ENCODE peak calls at places on chromosomes 5 and 9, in eight cellular contexts. P, Q, X, C, S, V, O and L are unnamed samples.

GRCh38 chr5:68680376-68680775 is 413.4 kb upstream of the SLC30A5 start:
- DNase-seq in P (no peak), Q (no peak), X (no peak), C (no peak), S (no peak), V (no peak), O (no peak), L (no peak)

GRCh38 chr9:93028448-93029006 is 30.0 kb upstream of the SUSD3 start:
- DNase-seq in P (peak; percentile 80), Q (no peak), X (no peak), C (no peak), S (no peak), V (peak; percentile 87), O (no peak), L (peak; percentile 95)

GRCh38 chr5:148523139-148523538 is 131.2 kb downstream of the HTR4 start:
- DNase-seq in P (no peak), Q (peak; percentile 63), X (peak; percentile 20), C (no peak), S (no peak), V (no peak), O (no peak), L (no peak)

GRCh38 chr5:160240350-160240749 is 11.0 kb downstream of the FABP6 start:
- DNase-seq in P (no peak), Q (no peak), X (no peak), C (no peak), S (no peak), V (no peak), O (no peak), L (no peak)

GRCh38 chr5:60287174-60287771 is 393.7 kb upstream of the PDE4D start:
- DNase-seq in P (peak; percentile 51), Q (peak; percentile 90), X (peak; percentile 91), C (peak; percentile 46), S (peak; percentile 69), V (no peak), O (peak; percentile 46), L (no peak)

GRCh38 chr9:27183701-27184100 is 74.7 kb downstream of the TEK start:
- DNase-seq in P (no peak), Q (no peak), X (no peak), C (peak; percentile 31), S (no peak), V (no peak), O (no peak), L (no peak)

GRCh38 chr5:116825486-116825885 is 250.9 kb upstream of the SEMA6A start:
- DNase-seq in P (no peak), Q (no peak), X (no peak), C (no peak), S (no peak), V (no peak), O (no peak), L (no peak)

GRCh38 chr5:68418230-68418629 is 202.7 kb downstream of the PIK3R1 start:
- DNase-seq in P (no peak), Q (no peak), X (no peak), C (no peak), S (no peak), V (no peak), O (no peak), L (no peak)

GRCh38 chr9:127523312-127523851 is 72.1 kb downstream of the LRSAM1 start:
- DNase-seq in P (no peak), Q (peak; percentile 84), X (no peak), C (no peak), S (no peak), V (no peak), O (peak; percentile 68), L (peak; percentile 57)

GRCh38 chr9:35935261-35935660 is 22.7 kb downstream of the OR2S2 start:
- DNase-seq in P (no peak), Q (no peak), X (no peak), C (no peak), S (no peak), V (no peak), O (no peak), L (no peak)

GRCh38 chr5:123785160-123786001 is 273.4 kb downstream of the CSNK1G3 start:
- DNase-seq in P (no peak), Q (no peak), X (peak; percentile 5), C (no peak), S (no peak), V (no peak), O (peak; percentile 27), L (no peak)

GRCh38 chr5:113170707-113171106 is 194.1 kb downstream of the DCP2 start:
- DNase-seq in P (no peak), Q (peak; percentile 25), X (no peak), C (no peak), S (no peak), V (no peak), O (no peak), L (no peak)

GRCh38 chr5:148443998-148444397 is 60.2 kb downstream of the FBXO38 start:
- DNase-seq in P (peak; percentile 12), Q (peak; percentile 79), X (peak; percentile 76), C (peak; percentile 39), S (peak; percentile 55), V (peak; percentile 43), O (peak; percentile 52), L (peak; percentile 45)

GRCh38 chr5:130061746-130062145 is 157.5 kb downstream of the CHSY3 start:
- DNase-seq in P (no peak), Q (no peak), X (no peak), C (no peak), S (no peak), V (no peak), O (no peak), L (no peak)

GRCh38 chr9:87557996-87558395 is 60.3 kb downstream of the DAPK1 start:
- DNase-seq in P (no peak), Q (peak; percentile 18), X (no peak), C (peak; percentile 67), S (no peak), V (no peak), O (peak; percentile 54), L (no peak)

GRCh38 chr9:34204011-34204635 is 25.3 kb downstream of the UBAP1 start:
- DNase-seq in P (no peak), Q (no peak), X (no peak), C (no peak), S (no peak), V (no peak), O (no peak), L (peak; percentile 52)

GRCh38 chr5:172283862-172284274 is 304 bp upstream of the UBTD2 start:
- DNase-seq in P (peak; percentile 29), Q (peak; percentile 94), X (peak; percentile 95), C (peak; percentile 83), S (peak; percentile 82), V (peak; percentile 71), O (peak; percentile 98), L (peak; percentile 71)

GRCh38 chr9:109816490-109816889 is 36.5 kb downstream of the PALM2AKAP2 start:
- DNase-seq in P (no peak), Q (no peak), X (no peak), C (no peak), S (no peak), V (no peak), O (no peak), L (no peak)

GRCh38 chr5:5688925-5689310 is 266.4 kb downstream of the ICE1 start:
- DNase-seq in P (no peak), Q (no peak), X (no peak), C (no peak), S (no peak), V (no peak), O (no peak), L (no peak)

GRCh38 chr5:147167529-147167928 is 67.3 kb upstream of the STK32A start:
- DNase-seq in P (no peak), Q (no peak), X (no peak), C (no peak), S (no peak), V (no peak), O (no peak), L (no peak)

GRCh38 chr9:114666441-114666840 is 8.8 kb upstream of the TEX53 start:
- DNase-seq in P (no peak), Q (no peak), X (no peak), C (no peak), S (no peak), V (no peak), O (no peak), L (no peak)

GRCh38 chr9:91177081-91177480 is 184.6 kb downstream of the AUH start:
- DNase-seq in P (no peak), Q (no peak), X (no peak), C (no peak), S (no peak), V (no peak), O (no peak), L (no peak)

GRCh38 chr5:43802119-43802518 is 199.1 kb downstream of the NNT start:
- DNase-seq in P (no peak), Q (no peak), X (no peak), C (no peak), S (no peak), V (no peak), O (no peak), L (no peak)

GRCh38 chr9:35112257-35113020 is 3.2 kb downstream of the ATOSB start:
- DNase-seq in P (no peak), Q (no peak), X (no peak), C (no peak), S (no peak), V (no peak), O (no peak), L (no peak)

GRCh38 chr5:131810510-131811249 is 13.9 kb upstream of the FNIP1 start:
- DNase-seq in P (no peak), Q (peak; percentile 50), X (peak; percentile 39), C (no peak), S (no peak), V (peak; percentile 18), O (peak; percentile 37), L (peak; percentile 37)

GRCh38 chr9:14315754-14316573 is 2.0 kb upstream of the NFIB start:
- DNase-seq in P (no peak), Q (peak; percentile 82), X (peak; percentile 49), C (no peak), S (peak; percentile 48), V (no peak), O (peak; percentile 58), L (no peak)

GRCh38 chr5:171462928-171463843 is 43.7 kb downstream of the FGF18 start:
- DNase-seq in P (no peak), Q (no peak), X (no peak), C (no peak), S (no peak), V (no peak), O (no peak), L (no peak)

GRCh38 chr5:73311291-73312110 is 137.1 kb downstream of the FOXD1 start:
- DNase-seq in P (no peak), Q (peak; percentile 82), X (peak; percentile 61), C (no peak), S (peak; percentile 32), V (no peak), O (no peak), L (no peak)
- H3K27ac ChIP-seq in P (no peak overlapping the region), Q (no peak overlapping the region), X (no peak overlapping the region), C (no peak overlapping the region), S (no peak overlapping the region), V (no peak overlapping the region), O (peak overlapping the region; percentile 29), L (no peak overlapping the region)

GRCh38 chr9:113488490-113488889 is 25.0 kb downstream of the RGS3 start:
- DNase-seq in P (no peak), Q (peak; percentile 27), X (no peak), C (no peak), S (no peak), V (no peak), O (no peak), L (no peak)
- H3K27ac ChIP-seq in P (no peak overlapping the region), Q (no peak overlapping the region), X (no peak overlapping the region), C (peak overlapping the region; percentile 31), S (no peak overlapping the region), V (no peak overlapping the region), O (no peak overlapping the region), L (no peak overlapping the region)

GRCh38 chr9:85600675-85601263 is 141.0 kb downstream of the AGTPBP1 start:
- DNase-seq in P (no peak), Q (peak; percentile 72), X (no peak), C (no peak), S (no peak), V (no peak), O (peak; percentile 26), L (no peak)
- H3K27ac ChIP-seq in P (no peak overlapping the region), Q (no peak overlapping the region), X (no peak overlapping the region), C (no peak overlapping the region), S (no peak overlapping the region), V (no peak overlapping the region), O (no peak overlapping the region), L (no peak overlapping the region)

GRCh38 chr5:90055831-90056328 is 353.7 kb downstream of the CETN3 start:
- DNase-seq in P (no peak), Q (peak; percentile 56), X (peak; percentile 2), C (no peak), S (no peak), V (no peak), O (no peak), L (no peak)
- H3K27ac ChIP-seq in P (no peak overlapping the region), Q (no peak overlapping the region), X (no peak overlapping the region), C (no peak overlapping the region), S (no peak overlapping the region), V (no peak overlapping the region), O (peak overlapping the region; percentile 74), L (no peak overlapping the region)